ENCODE peak calls at places on chromosome 19, in five cellular contexts. F is heart right ventricle, Z is breast epithelium, R is suprapubic skin, P is osteoblast. X is an unnamed sample.

GRCh38 chr19:12095111-12095790 is 30.7 kb downstream of the ZNF844 start:
- DNase-seq in F (no peak), Z (no peak), R (no peak), P (no peak), X (no peak)

GRCh38 chr19:35531291-35531690 is 2.0 kb upstream of the GAPDHS start:
- DNase-seq in F (no peak), Z (no peak), R (no peak), P (peak; percentile 39), X (no peak)

GRCh38 chr19:34484328-34484727 is 2.8 kb downstream of the WTIP start:
- DNase-seq in F (peak; percentile 57), Z (no peak), R (peak; percentile 51), P (peak; percentile 71), X (no peak)

GRCh38 chr19:10724573-10725071 is 6.7 kb downstream of the DNM2 start:
- DNase-seq in F (no peak), Z (no peak), R (no peak), P (peak; percentile 87), X (no peak)

GRCh38 chr19:14114854-14115253 is 2.7 kb downstream of the PRKACA start:
- DNase-seq in F (peak; percentile 71), Z (no peak), R (peak; percentile 72), P (peak; percentile 92), X (no peak)

GRCh38 chr19:13781547-13781946 is 7.3 kb downstream of the C19orf53 start:
- DNase-seq in F (peak; percentile 55), Z (peak; percentile 60), R (peak; percentile 89), P (peak; percentile 98), X (peak; percentile 82)

GRCh38 chr19:17779281-17779930 is 15.5 kb upstream of the B3GNT3 start:
- DNase-seq in F (no peak), Z (peak; percentile 38), R (no peak), P (no peak), X (no peak)

GRCh38 chr19:9702186-9702585 is 27.3 kb upstream of the ZNF562 start:
- DNase-seq in F (no peak), Z (no peak), R (no peak), P (no peak), X (no peak)

GRCh38 chr19:28290963-28291657 is 921.8 kb downstream of the UQCRFS1 start:
- DNase-seq in F (no peak), Z (no peak), R (no peak), P (no peak), X (no peak)

GRCh38 chr19:53112286-53112685 is 9.1 kb upstream of the ZNF160 start:
- DNase-seq in F (no peak), Z (no peak), R (no peak), P (peak; percentile 77), X (no peak)

GRCh38 chr19:376111-376470 is 31.5 kb upstream of the MIER2 start:
- DNase-seq in F (no peak), Z (no peak), R (no peak), P (peak; percentile 81), X (peak; percentile 37)

GRCh38 chr19:13881231-13881691 is 4.3 kb downstream of the NANOS3 start:
- DNase-seq in F (no peak), Z (peak; percentile 86), R (no peak), P (peak; percentile 81), X (no peak)

GRCh38 chr19:46574533-46574932 is 26.6 kb upstream of the CALM3 start:
- DNase-seq in F (no peak), Z (no peak), R (no peak), P (no peak), X (no peak)

GRCh38 chr19:53365899-53366493 is 491 bp downstream of the ZNF525 start:
- DNase-seq in F (peak; percentile 24), Z (no peak), R (no peak), P (peak; percentile 83), X (peak; percentile 57)

GRCh38 chr19:30717381-30717780 is 345.2 kb downstream of the ZNF536 start:
- DNase-seq in F (no peak), Z (no peak), R (no peak), P (no peak), X (no peak)

GRCh38 chr19:30718014-30718413 is 345.8 kb downstream of the ZNF536 start:
- DNase-seq in F (no peak), Z (no peak), R (no peak), P (no peak), X (no peak)

GRCh38 chr19:30719991-30720329 is 347.8 kb downstream of the ZNF536 start:
- DNase-seq in F (peak; percentile 39), Z (no peak), R (no peak), P (no peak), X (no peak)

GRCh38 chr19:30719189-30719990 is 347.2 kb downstream of the ZNF536 start:
- DNase-seq in F (peak; percentile 84), Z (no peak), R (no peak), P (peak; percentile 87), X (peak; percentile 60)

GRCh38 chr19:30718728-30719127 is 346.5 kb downstream of the ZNF536 start:
- DNase-seq in F (no peak), Z (no peak), R (no peak), P (no peak), X (no peak)
- H3K27ac ChIP-seq in F (peak overlapping the region; percentile 86), Z (no peak overlapping the region), R (peak overlapping the region; percentile 86), P (no peak overlapping the region), X (no peak overlapping the region)

DNA sequence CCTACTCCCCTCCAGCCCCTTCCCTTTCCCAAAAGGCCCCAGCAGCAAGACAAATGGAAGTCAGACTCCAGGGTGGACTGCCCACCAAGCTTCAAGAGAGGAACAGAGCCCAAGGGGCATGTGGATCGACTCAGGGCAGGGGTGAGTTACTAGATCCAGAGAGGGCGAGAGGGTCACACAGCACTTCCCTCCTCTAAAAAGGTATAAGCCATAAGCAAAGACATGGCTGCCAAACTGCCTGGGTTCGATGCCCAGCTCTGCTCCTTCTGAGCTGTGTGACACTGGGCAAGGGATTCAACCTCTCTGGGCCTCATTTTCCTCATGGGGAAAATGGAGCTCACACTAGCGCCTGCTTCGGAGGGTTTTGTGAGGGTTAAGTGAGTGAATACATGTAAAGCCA is 3.8 kb downstream of the PPP1R14A start:
- DNase-seq in F (no peak), Z (no peak), R (no peak), P (peak; percentile 68), X (no peak)
- H3K4me1 ChIP-seq in F (peaks cover 79% of the 10 kb centered on the region), Z (no peaks in the 10 kb centered on the region), R (peaks cover 46% of the 10 kb centered on the region), P (peaks cover 11% of the 10 kb centered on the region), X (peaks cover 39% of the 10 kb centered on the region)

DNA sequence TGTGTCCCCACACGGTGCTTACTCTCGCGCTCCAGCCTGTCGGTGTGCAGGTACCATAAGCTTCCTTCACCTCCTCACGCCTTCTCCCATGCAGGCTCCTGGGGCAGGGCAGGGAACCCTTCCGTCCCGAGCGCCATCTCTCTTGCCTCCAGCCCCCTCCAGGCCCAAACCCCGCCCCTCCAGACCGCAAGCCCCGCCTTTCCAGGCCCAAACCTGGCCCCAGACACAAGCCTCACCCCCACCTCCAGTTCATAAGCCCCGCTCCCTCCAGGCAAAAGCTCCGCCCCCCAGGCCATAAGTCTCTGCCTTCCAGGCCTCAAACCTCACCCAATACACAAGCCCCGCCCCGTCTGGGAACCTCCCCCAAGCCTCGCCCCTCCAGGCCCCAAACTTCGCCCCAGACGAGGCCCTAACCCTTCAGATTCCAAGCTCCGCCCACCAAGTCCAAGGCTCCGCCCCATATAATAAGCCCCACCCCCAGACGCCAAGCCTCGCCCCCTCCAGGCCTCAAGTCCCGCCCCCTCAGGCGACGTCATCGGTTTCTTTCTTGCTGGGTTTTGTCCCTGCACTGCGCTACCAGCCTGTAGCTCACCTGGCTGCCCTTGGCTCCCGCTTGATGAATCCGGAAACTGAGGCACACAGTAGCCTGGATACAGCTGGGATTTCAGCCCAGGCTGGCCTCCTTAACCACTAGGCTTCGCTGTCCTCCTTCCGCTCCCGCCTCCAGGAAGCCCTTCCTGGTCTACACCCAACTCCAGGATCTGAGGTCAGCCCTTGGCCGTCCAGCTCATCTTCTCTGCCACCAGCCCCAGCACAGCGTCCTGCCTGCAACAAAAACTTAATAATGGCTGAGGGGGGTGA is 16.1 kb downstream of the MKNK2 start:
- DNase-seq in F (peak; percentile 49), Z (no peak), R (peak; percentile 82), P (peak; percentile 93), X (no peak)
- H3K4me3 ChIP-seq in F (no peak overlapping the region), Z (no peak overlapping the region), R (no peak overlapping the region), P (no peak overlapping the region), X (no peak overlapping the region)

GRCh38 chr19:37933965-37934364 is 27.0 kb downstream of the SIPA1L3 start:
- DNase-seq in F (peak; percentile 48), Z (no peak), R (no peak), P (no peak), X (no peak)
- H3K27ac ChIP-seq in F (no peak overlapping the region), Z (peak overlapping the region; percentile 40), R (peak overlapping the region; percentile 74), P (peak overlapping the region; percentile 52), X (no peak overlapping the region)

DNA sequence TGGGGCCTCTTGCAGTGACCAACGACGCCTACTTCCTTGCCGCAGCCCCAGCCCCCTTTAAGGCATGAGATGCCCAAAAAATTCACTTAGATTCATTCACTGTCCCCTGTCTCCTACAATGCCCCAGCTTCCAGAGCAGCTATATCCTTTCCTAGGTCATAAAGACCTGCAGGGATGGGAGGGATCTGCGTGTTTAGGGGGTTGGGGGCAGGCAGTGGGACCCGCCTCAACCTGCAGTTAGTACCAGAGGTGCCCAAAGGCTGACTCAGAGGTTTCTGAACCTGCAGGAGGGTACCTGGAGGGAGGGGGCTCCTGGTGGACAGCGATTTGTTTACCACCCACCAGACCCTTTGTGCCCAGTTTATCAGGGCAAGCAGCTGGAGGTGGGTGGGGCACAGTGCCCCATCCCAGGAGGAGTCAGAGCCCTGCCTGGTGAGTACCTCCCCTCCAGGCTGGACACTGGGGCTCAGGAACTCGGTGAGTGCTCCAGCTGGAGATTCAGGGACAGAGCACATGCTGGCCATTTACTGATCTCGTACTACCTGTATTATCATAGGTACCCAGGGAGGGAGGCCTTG is 10.1 kb downstream of the RPS28 start:
- DNase-seq in F (no peak), Z (no peak), R (no peak), P (peak; percentile 79), X (no peak)
- H3K4me1 ChIP-seq in F (peaks cover 32% of the 10 kb centered on the region), Z (peaks cover 7% of the 10 kb centered on the region), R (peaks cover 27% of the 10 kb centered on the region), P (no peaks in the 10 kb centered on the region), X (peaks cover 17% of the 10 kb centered on the region)

X was measured in SJSA1.